ENCODE peak calls at places on chromosomes 3 and 15, in five cellular contexts. H is WTC11, J is aorta, N is NCI-H1092, G is Kasumi-1. F is an unnamed sample.

GRCh38 chr3:110419096-110419495 is 652.5 kb upstream of the NECTIN3 start:
- DNase-seq in H (no peak), J (no peak), N (no peak), G (peak), F (no peak)

GRCh38 chr15:98684441-98684840 is 36.1 kb downstream of the IGF1R start:
- DNase-seq in H (no peak), J (no peak), N (no peak), G (peak), F (no peak)

GRCh38 chr3:194091141-194091540 is 44.8 kb upstream of the HES1 start:
- DNase-seq in H (no peak), J (no peak), N (no peak), G (no peak), F (no peak)

GRCh38 chr15:101063891-101064794 is 145.0 kb downstream of the LRRK1 start:
- DNase-seq in H (no peak), J (peak), N (no peak), G (no peak), F (no peak)

GRCh38 chr15:34737379-34737928 is 17.3 kb downstream of the GJD2 start:
- DNase-seq in H (no peak), J (no peak), N (no peak), G (no peak), F (no peak)

GRCh38 chr3:76024640-76025039 is 239.3 kb upstream of the ZNF717 start:
- DNase-seq in H (no peak), J (no peak), N (no peak), G (peak), F (no peak)

GRCh38 chr15:57160823-57161560 is 215.3 kb upstream of the CGNL1 start:
- DNase-seq in H (no peak), J (no peak), N (no peak), G (no peak), F (no peak)

GRCh38 chr3:106758459-106758858 is 618.8 kb upstream of the CCDC54 start:
- DNase-seq in H (no peak), J (no peak), N (no peak), G (no peak), F (no peak)

GRCh38 chr3:125213946-125214542 is 1.5 kb upstream of the SLC12A8 start:
- DNase-seq in H (no peak), J (no peak), N (no peak), G (no peak), F (no peak)

GRCh38 chr3:47910777-47911440 is 105.3 kb downstream of the MAP4 start:
- DNase-seq in H (no peak), J (no peak), N (no peak), G (no peak), F (no peak)

GRCh38 chr3:196216081-196216564 is at the start of gene SLC51A:
- DNase-seq in H (peak), J (no peak), N (no peak), G (no peak), F (no peak)

GRCh38 chr3:159609620-159610019 is 379.0 kb upstream of the IL12A start:
- DNase-seq in H (no peak), J (no peak), N (no peak), G (no peak), F (no peak)

GRCh38 chr15:39244776-39245175 is 336.1 kb upstream of the THBS1 start:
- DNase-seq in H (no peak), J (no peak), N (no peak), G (no peak), F (no peak)

F was measured in activated CD4-positive, alpha-beta T cell treated with anti-CD3 and anti-CD28 coated beads, Interleukin-2, amount 50 U/mL, for 48 hours.